ENCODE peak calls at places on chromosomes 5 and 9, in five cellular contexts. A, B, H, Y and N are unnamed samples.

GRCh38 chr9:106897681-106898080 is 34.7 kb downstream of the ZNF462 start:
- ATAC-seq in Y (no peak), A (no peak), B (no peak), H (no peak), N (no peak)

GRCh38 chr5:159061186-159061796 is 38.4 kb downstream of the EBF1 start:
- ATAC-seq in Y (peak; percentile 39), B (peak; percentile 61), H (no peak), A (peak; percentile 94), N (peak; percentile 76)

GRCh38 chr5:126435714-126436113 is 12.5 kb downstream of the GRAMD2B start:
- ATAC-seq in Y (no peak), B (no peak), H (no peak), A (no peak), N (no peak)

GRCh38 chr9:6142816-6143454 is 72.7 kb upstream of the IL33 start:
- ATAC-seq in A (no peak), Y (no peak), B (no peak), H (no peak), N (no peak)

GRCh38 chr9:127754099-127754760 is 19.1 kb upstream of the TOR2A start:
- ATAC-seq in B (peak; percentile 95), H (peak; percentile 60), A (no peak), Y (no peak), N (no peak)

GRCh38 chr5:42908086-42908485 is 96.4 kb upstream of the SELENOP start:
- ATAC-seq in H (no peak), B (no peak), Y (peak; percentile 30), A (peak; percentile 28), N (no peak)

GRCh38 chr5:36708996-36709395 is 102.6 kb downstream of the SLC1A3 start:
- ATAC-seq in B (no peak), Y (no peak), H (no peak), A (no peak), N (no peak)

GRCh38 chr5:17282283-17283120 is 65.1 kb downstream of the BASP1 start:
- ATAC-seq in A (no peak), B (no peak), Y (peak; percentile 95), H (no peak), N (no peak)

GRCh38 chr5:176851380-176851779 is 41.0 kb downstream of the UNC5A start:
- ATAC-seq in A (no peak), B (no peak), H (no peak), Y (no peak), N (no peak)

GRCh38 chr9:36575411-36575882 is 2.8 kb downstream of the MELK start:
- ATAC-seq in A (no peak), B (peak; percentile 11), H (no peak), Y (no peak), N (no peak)

GRCh38 chr9:14097215-14097614 is 216.7 kb downstream of the NFIB start:
- ATAC-seq in A (peak; percentile 72), H (no peak), Y (no peak), B (no peak), N (peak; percentile 76)

GRCh38 chr5:141870871-141871270 is 7.3 kb downstream of the PCDH1 start:
- ATAC-seq in H (no peak), A (no peak), Y (no peak), B (no peak), N (no peak)

GRCh38 chr9:86794356-86795046 is 152.8 kb downstream of the GAS1 start:
- ATAC-seq in A (peak; percentile 65), Y (no peak), B (no peak), H (no peak), N (peak; percentile 26)

GRCh38 chr9:121299125-121299466 is 31.1 kb downstream of the GSN start:
- ATAC-seq in A (peak; percentile 16), B (no peak), Y (no peak), H (peak; percentile 10), N (peak; percentile 17)

GRCh38 chr5:14757853-14758252 is 93.3 kb downstream of the OTULIN start:
- ATAC-seq in B (no peak), H (no peak), A (peak; percentile 53), Y (no peak), N (no peak)

GRCh38 chr9:131959056-131959455 is 120.6 kb downstream of the MED27 start:
- ATAC-seq in H (no peak), B (no peak), A (no peak), Y (no peak), N (no peak)

GRCh38 chr5:78779262-78779661 is 130.7 kb upstream of the LHFPL2 start:
- ATAC-seq in A (no peak), B (no peak), H (no peak), Y (no peak), N (no peak)

GRCh38 chr9:109843651-109844050 is 63.7 kb downstream of the PALM2AKAP2 start:
- ATAC-seq in B (no peak), Y (no peak), H (no peak), A (peak; percentile 44), N (peak; percentile 62)

GRCh38 chr9:113705306-113705937 is 170.7 kb upstream of the ZNF618 start:
- ATAC-seq in Y (no peak), A (no peak), H (no peak), B (no peak), N (no peak)

GRCh38 chr5:58499951-58500350 is 8.7 kb downstream of the GAPT start:
- ATAC-seq in B (no peak), H (no peak), A (no peak), Y (no peak), N (no peak)

GRCh38 chr5:91018185-91018584 is 364.9 kb downstream of the ARRDC3 start:
- ATAC-seq in Y (no peak), A (no peak), B (no peak), H (no peak), N (peak; percentile 20)

GRCh38 chr9:36091028-36091953 is 45.2 kb upstream of the GLIPR2 start:
- ATAC-seq in H (peak; percentile 87), B (no peak), A (no peak), Y (no peak), N (no peak)

GRCh38 chr9:26882154-26882553 is 10.4 kb downstream of the CAAP1 start:
- ATAC-seq in H (no peak), Y (no peak), B (no peak), A (no peak), N (no peak)

GRCh38 chr9:89597711-89598707 is 6.8 kb upstream of the GADD45G start:
- ATAC-seq in B (peak; percentile 78), Y (peak; percentile 72), H (peak; percentile 37), A (peak; percentile 72), N (no peak)

GRCh38 chr5:78361226-78361993 is 993 bp downstream of the SCAMP1 start:
- ATAC-seq in H (peak; percentile 47), A (peak; percentile 34), B (peak; percentile 11), Y (no peak), N (no peak)

GRCh38 chr5:36644727-36645126 is 38.3 kb downstream of the SLC1A3 start:
- ATAC-seq in A (no peak), B (no peak), H (no peak), Y (no peak), N (no peak)

GRCh38 chr5:80761176-80761575 is 106.4 kb upstream of the DHFR start:
- ATAC-seq in H (no peak), A (no peak), Y (no peak), B (peak; percentile 100), N (no peak)

GRCh38 chr9:134640491-134641172 is 971 bp upstream of the COL5A1 start:
- ATAC-seq in Y (no peak), A (no peak), B (no peak), H (no peak), N (no peak)

GRCh38 chr9:87580941-87581438 is 83.3 kb downstream of the DAPK1 start:
- ATAC-seq in A (no peak), H (peak; percentile 61), B (peak; percentile 43), Y (no peak), N (no peak)

GRCh38 chr9:2593754-2594153 is 27.8 kb upstream of the VLDLR start:
- ATAC-seq in B (no peak), A (no peak), Y (no peak), H (no peak), N (no peak)

GRCh38 chr5:173065155-173065554 is 9.0 kb downstream of the CREBRF start:
- ATAC-seq in H (no peak), Y (peak; percentile 87), B (no peak), A (no peak), N (no peak)

GRCh38 chr5:32840606-32841005 is 129.5 kb downstream of the NPR3 start:
- ATAC-seq in A (no peak), B (no peak), H (no peak), Y (no peak), N (no peak)

GRCh38 chr5:115424030-115424429 is 120.5 kb downstream of the FEM1C start:
- ATAC-seq in B (no peak), Y (no peak), A (peak; percentile 15), H (no peak), N (peak; percentile 21)

GRCh38 chr5:58357799-58358198 is 102.1 kb downstream of the PLK2 start:
- ATAC-seq in Y (no peak), B (no peak), A (no peak), H (no peak), N (no peak)

GRCh38 chr9:92035687-92036410 is 79.4 kb downstream of the SPTLC1 start:
- ATAC-seq in A (peak; percentile 53), H (no peak), Y (no peak), B (no peak), N (peak; percentile 92)
- TF ChIP-seq EP300 in A (no peak), H (no peak), Y (no peak), B (no peak), N (no peak)

GRCh38 chr5:96661841-96662724 is at the start of gene CAST:
- ATAC-seq in A (peak; percentile 93), H (peak; percentile 90), Y (peak; percentile 83), B (peak; percentile 83), N (peak; percentile 91)
- TF ChIP-seq POLR2AphosphoS5 in A (peak; percentile 85), H (no peak), Y (peak; percentile 65), B (peak; percentile 30), N (peak; percentile 88)

GRCh38 chr5:98791110-98791509 is 17.6 kb downstream of the RGMB start:
- ATAC-seq in Y (no peak), B (no peak), A (no peak), H (no peak), N (no peak)
- H3K4me1 ChIP-seq in Y (no peaks in the 10 kb centered on the region), B (peaks cover 3% of the 10 kb centered on the region), A (peaks cover 8% of the 10 kb centered on the region), H (no peaks in the 10 kb centered on the region), N (peaks cover 49% of the 10 kb centered on the region)

GRCh38 chr5:154285661-154286408 is 95.3 kb downstream of the GALNT10 start:
- ATAC-seq in B (no peak), A (no peak), H (peak; percentile 91), Y (no peak), N (no peak)
- TF ChIP-seq EP300 in B (no peak), A (no peak), H (no peak), Y (no peak), N (no peak)

GRCh38 chr9:12777149-12778010 is 2.6 kb downstream of the LURAP1L start:
- ATAC-seq in A (no peak), B (no peak), H (no peak), Y (no peak), N (no peak)

GRCh38 chr9:12774861-12775367 is at the start of gene LURAP1L:
- ATAC-seq in Y (peak; percentile 9), H (peak; percentile 52), A (peak; percentile 82), B (no peak), N (peak; percentile 69)

GRCh38 chr9:12775373-12775962 is 648 bp downstream of the LURAP1L start:
- ATAC-seq in Y (peak; percentile 32), B (no peak), A (peak; percentile 36), H (peak; percentile 19), N (peak; percentile 26)

GRCh38 chr9:12776775-12777055 is 1.9 kb downstream of the LURAP1L start:
- ATAC-seq in Y (no peak), A (peak; percentile 2), B (no peak), H (no peak), N (peak; percentile 9)

GRCh38 chr9:12775963-12776774 is 1.3 kb downstream of the LURAP1L start:
- ATAC-seq in A (peak; percentile 93), H (peak; percentile 93), B (peak; percentile 88), Y (peak; percentile 90), N (peak; percentile 89)
- TF ChIP-seq POLR2AphosphoS5 in A (peak; percentile 81), H (peak; percentile 70), B (no peak), Y (no peak), N (peak; percentile 63)